ENCODE peak calls at places on chromosomes 16 and 17, in four cellular contexts. X is activated CD8-positive, alpha-beta T cell treated with anti-CD3 and anti-CD28 coated beads for 36 hours; V is mesothelial cell of epicardium; T is stomach. J is an unnamed sample.

GRCh38 chr16:50072730-50073129 is 7.0 kb downstream of the HEATR3 start:
- DNase-seq in X (no peak), V (no peak), T (no peak), J (peak)

GRCh38 chr17:30267625-30268024 is 24.1 kb downstream of the BLMH start:
- DNase-seq in X (no peak), V (no peak), T (no peak), J (no peak)

GRCh38 chr16:50269061-50269705 is 2.8 kb downstream of the ADCY7 start:
- DNase-seq in X (no peak), V (no peak), T (no peak), J (no peak)

GRCh38 chr16:66146689-66147330 is 219.7 kb upstream of the CDH5 start:
- DNase-seq in X (no peak), V (no peak), T (no peak), J (no peak)

GRCh38 chr16:22008215-22009142 is 568 bp downstream of the MOSMO start:
- DNase-seq in X (peak), V (peak), T (no peak), J (no peak)

GRCh38 chr17:82881900-82882714 is 42.3 kb upstream of the ZNF750 start:
- DNase-seq in X (no peak), V (no peak), T (peak), J (no peak)

GRCh38 chr17:41519501-41520224 is 973 bp upstream of the KRT15 start:
- DNase-seq in X (no peak), V (no peak), T (no peak), J (no peak)

GRCh38 chr16:65023802-65024201 is 98.1 kb downstream of the CDH11 start:
- DNase-seq in X (no peak), V (no peak), T (no peak), J (no peak)

GRCh38 chr16:73955255-73955654 is 341.4 kb upstream of the PSMD7 start:
- DNase-seq in X (no peak), V (no peak), T (no peak), J (no peak)

GRCh38 chr17:65553646-65554567 is 7.5 kb downstream of the AXIN2 start:
- DNase-seq in X (no peak), V (no peak), T (no peak), J (no peak)

GRCh38 chr17:20706752-20707372 is 127.3 kb downstream of the CDRT15L2 start:
- DNase-seq in X (no peak), V (no peak), T (no peak), J (no peak)

GRCh38 chr16:50602531-50603205 is 54.5 kb downstream of the NKD1 start:
- DNase-seq in X (peak), V (no peak), T (no peak), J (no peak)

GRCh38 chr16:1541293-1542165 is 8.1 kb downstream of the TMEM204 start:
- DNase-seq in X (no peak), V (no peak), T (no peak), J (no peak)

GRCh38 chr17:73430165-73430680 is 118.4 kb upstream of the CDC42EP4 start:
- DNase-seq in X (no peak), V (no peak), T (no peak), J (no peak)

GRCh38 chr17:50685334-50685665 is 22.4 kb downstream of the ANKRD40 start:
- DNase-seq in X (no peak), V (no peak), T (no peak), J (no peak)

GRCh38 chr17:63516910-63517824 is 6.0 kb upstream of the KCNH6 start:
- DNase-seq in X (peak), V (no peak), T (no peak), J (peak)

GRCh38 chr16:2473425-2473926 is 1.5 kb upstream of the TBC1D24 start:
- DNase-seq in X (no peak), V (no peak), T (no peak), J (no peak)

GRCh38 chr16:66266436-66267286 is 99.8 kb upstream of the CDH5 start:
- DNase-seq in X (no peak), V (peak), T (no peak), J (no peak)

GRCh38 chr17:63405741-63406261 is 40.3 kb downstream of the CYB561 start:
- DNase-seq in X (no peak), V (no peak), T (no peak), J (peak)

GRCh38 chr16:61194573-61194972 is 841.7 kb downstream of the CDH8 start:
- DNase-seq in X (no peak), V (no peak), T (no peak), J (no peak)

GRCh38 chr16:23385441-23385840 is 67.5 kb downstream of the COG7 start:
- DNase-seq in X (no peak), V (no peak), T (no peak), J (no peak)

GRCh38 chr17:17921192-17922082 is 50.8 kb downstream of the TOM1L2 start:
- DNase-seq in X (no peak), V (no peak), T (no peak), J (no peak)

GRCh38 chr17:48194097-48194550 is 86.6 kb downstream of the SNX11 start:
- DNase-seq in X (peak), V (no peak), T (no peak), J (no peak)

GRCh38 chr17:13393841-13394710 is 207.7 kb downstream of the HS3ST3A1 start:
- DNase-seq in X (no peak), V (no peak), T (no peak), J (no peak)

GRCh38 chr17:47077576-47077975 is 98.5 kb upstream of the RPRML start:
- DNase-seq in X (no peak), V (no peak), T (no peak), J (no peak)

GRCh38 chr16:11251525-11252481 is 4.2 kb downstream of the SOCS1 start:
- DNase-seq in X (peak), V (no peak), T (peak), J (peak)

GRCh38 chr17:35167666-35168065 is 20.0 kb downstream of the UNC45B start:
- DNase-seq in X (no peak), V (no peak), T (no peak), J (no peak)

GRCh38 chr16:70676571-70677498 is 9.0 kb downstream of the MTSS2 start:
- DNase-seq in X (no peak), V (no peak), T (no peak), J (no peak)

GRCh38 chr16:55622930-55623561 is 32.7 kb upstream of the SLC6A2 start:
- DNase-seq in X (no peak), V (no peak), T (no peak), J (no peak)

GRCh38 chr16:55624696-55625095 is 31.1 kb upstream of the SLC6A2 start:
- DNase-seq in X (no peak), V (no peak), T (no peak), J (no peak)

GRCh38 chr16:55622302-55622701 is 33.5 kb upstream of the SLC6A2 start:
- DNase-seq in X (no peak), V (no peak), T (no peak), J (no peak)

GRCh38 chr16:55621771-55622170 is 34.0 kb upstream of the SLC6A2 start:
- DNase-seq in X (no peak), V (no peak), T (no peak), J (no peak)

GRCh38 chr16:55623640-55624039 is 32.1 kb upstream of the SLC6A2 start:
- DNase-seq in X (no peak), V (no peak), T (no peak), J (no peak)
- TF ChIP-seq CTCF in X (no peak), V (no peak), T (no peak), J (no peak)

DNA sequence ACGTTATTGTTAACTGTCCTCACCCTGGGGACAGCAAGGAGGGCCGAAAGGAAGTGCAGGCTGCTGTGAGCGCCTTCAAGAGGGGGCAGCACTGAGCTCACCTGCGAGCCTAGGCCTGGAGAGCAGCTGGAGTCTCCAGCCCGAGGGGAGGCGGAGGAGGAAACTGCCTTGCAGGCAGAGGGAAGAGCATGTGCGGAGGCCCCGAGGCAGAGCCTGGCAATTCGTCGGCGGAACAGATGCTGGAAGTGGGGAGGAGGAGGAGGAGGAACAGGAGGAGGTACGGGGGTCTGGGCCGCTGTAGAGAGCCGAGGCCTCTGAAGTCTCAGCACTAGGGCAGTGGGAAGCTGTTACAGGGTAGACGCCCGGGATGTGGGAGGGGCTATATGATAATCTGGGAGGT is 49.6 kb upstream of the PLCG2 start:
- DNase-seq in X (peak), V (no peak), T (no peak), J (no peak)
- TF ChIP-seq CTCF in X (no peak), V (no peak), T (no peak), J (no peak)

GRCh38 chr17:52158450-52159042 is at the start of gene CA10:
- DNase-seq in X (no peak), V (no peak), T (no peak), J (no peak)
- TF ChIP-seq CTCF in X (no peak), V (no peak), T (no peak), J (no peak)

GRCh38 chr17:42618442-42619150 is 9.1 kb downstream of the TUBG1 start:
- DNase-seq in X (no peak), V (no peak), T (peak), J (peak)
- TF ChIP-seq CTCF in X (no peak), V (no peak), T (no peak), J (peak)

GRCh38 chr17:75130059-75130631 is 1.4 kb downstream of the NT5C start:
- DNase-seq in X (no peak), V (no peak), T (no peak), J (no peak)

GRCh38 chr17:75129576-75129975 is 2.0 kb downstream of the NT5C start:
- DNase-seq in X (no peak), V (no peak), T (no peak), J (no peak)

GRCh38 chr17:75131278-75132017 is at the start of gene NT5C:
- DNase-seq in X (peak), V (peak), T (peak), J (peak)

GRCh38 chr17:75128694-75129505 is 2.6 kb downstream of the NT5C start:
- DNase-seq in X (no peak), V (no peak), T (no peak), J (no peak)

DNA sequence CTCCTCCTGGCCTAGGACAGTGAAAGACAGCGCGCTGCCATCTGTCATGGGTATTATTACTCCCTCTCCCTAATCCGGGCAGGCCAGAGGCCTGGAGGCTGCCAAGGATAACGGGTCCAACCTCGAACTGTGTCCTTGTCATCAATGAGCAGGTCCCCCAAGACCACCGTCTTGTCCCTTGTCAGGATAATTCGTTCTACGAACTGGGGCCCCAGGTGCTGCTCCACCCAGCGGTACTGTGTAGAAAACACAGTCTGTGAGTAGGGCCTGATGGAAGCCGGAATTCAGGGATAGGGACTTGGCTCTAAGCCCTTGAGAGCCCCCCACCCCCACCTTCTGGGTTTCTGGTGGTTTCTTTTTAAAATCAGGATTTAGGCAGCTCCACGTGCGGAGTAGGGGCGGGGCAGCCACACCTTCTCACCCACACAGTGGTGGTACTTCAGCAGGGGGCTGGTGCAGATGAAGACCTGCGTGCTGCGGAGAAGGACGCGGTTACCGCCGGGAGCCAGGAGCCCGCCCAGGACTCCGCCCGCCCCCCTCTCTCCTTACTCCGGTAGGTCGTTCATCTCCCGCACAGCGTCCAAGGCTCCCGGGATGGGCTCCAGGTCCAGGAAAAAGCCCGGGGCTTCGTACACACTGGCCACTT is 787 bp downstream of the NT5C start:
- DNase-seq in X (peak), V (peak), T (peak), J (peak)
- TF ChIP-seq CTCF in X (peak), V (no peak), T (peak), J (peak)

GRCh38 chr16:15704545-15704987 is 54.5 kb downstream of the NDE1 start:
- DNase-seq in X (peak), V (peak), T (peak), J (peak)
- TF ChIP-seq CTCF in X (peak), V (peak), T (peak), J (peak)

GRCh38 chr17:79496422-79497005 is 114.3 kb downstream of the RBFOX3 start:
- DNase-seq in X (no peak), V (no peak), T (no peak), J (no peak)
- TF ChIP-seq CTCF in X (no peak), V (no peak), T (no peak), J (no peak)

GRCh38 chr16:89200850-89201466 is 621 bp upstream of the SLC22A31 start:
- DNase-seq in X (no peak), V (no peak), T (no peak), J (no peak)
- TF ChIP-seq CTCF in X (no peak), V (no peak), T (no peak), J (no peak)

J was measured in GM12865.